ENCODE peak calls at places on chromosomes 12 and 14, in four cellular contexts. X is A549; K is activated CD8-positive, alpha-beta T cell treated with anti-CD3 and anti-CD28 coated beads, Interleukin-2, amount 10 ng/mL, durations not matched to agents 7 days and 5 days; F is ELR. T is an unnamed sample.

GRCh38 chr14:68284834-68285233 is 465.3 kb downstream of the RAD51B start:
- DNase-seq in X (no peak), K (no peak), F (no peak), T (no peak)

GRCh38 chr12:45216983-45217485 is 1.1 kb downstream of the ANO6 start:
- DNase-seq in X (no peak), K (no peak), F (no peak), T (no peak)

GRCh38 chr14:68088463-68088862 is 268.9 kb downstream of the RAD51B start:
- DNase-seq in K (no peak), F (no peak), X (peak), T (no peak)

GRCh38 chr12:66083766-66084165 is 46.8 kb downstream of the LLPH start:
- DNase-seq in X (no peak), K (no peak), F (no peak), T (no peak)

GRCh38 chr12:113292547-113292946 is 42.4 kb downstream of the SLC8B1 start:
- DNase-seq in K (no peak), F (no peak), X (no peak), T (no peak)

GRCh38 chr14:52706286-52706685 is 714 bp upstream of the PSMC6 start:
- DNase-seq in F (peak), K (peak), X (no peak), T (peak)

GRCh38 chr12:111451649-111452129 is 46.0 kb downstream of the SH2B3 start:
- DNase-seq in X (peak), F (peak), K (peak), T (peak)

GRCh38 chr14:104895786-104896642 is 28.7 kb upstream of the PLD4 start:
- DNase-seq in X (no peak), K (no peak), F (peak), T (peak)

GRCh38 chr14:105197274-105197673 is 16.2 kb upstream of the NUDT14 start:
- DNase-seq in F (peak), X (no peak), K (peak), T (no peak)

GRCh38 chr14:50388256-50388931 is 8.3 kb downstream of the CDKL1 start:
- DNase-seq in F (no peak), K (no peak), X (no peak), T (no peak)